ENCODE peak calls at places on chromosomes 3 and 15, in four cellular contexts. H is HCT116, W is PC-9, N is PC-3. V is an unnamed sample. For H3K4me1, the result is how much of the 10 kb centered on the place peaks cover.

GRCh38 chr15:69798481-69799315 is 299.0 kb downstream of the TLE3 start:
- DNase-seq in H (no peak), W (no peak), N (peak), V (no peak)

GRCh38 chr15:58552505-58553364 is 120.9 kb downstream of the LIPC start:
- DNase-seq in W (no peak), H (no peak), N (no peak), V (no peak)

GRCh38 chr15:45401665-45402161 is 23.4 kb upstream of the GATM start:
- DNase-seq in H (no peak), W (no peak), N (no peak), V (no peak)

GRCh38 chr15:93619597-93619996 is 530.6 kb upstream of the RGMA start:
- DNase-seq in W (no peak), H (no peak), N (no peak), V (no peak)

GRCh38 chr3:130772124-130772523 is 25.5 kb upstream of the PIK3R4 start:
- DNase-seq in N (no peak), W (no peak), H (no peak), V (no peak)

GRCh38 chr3:99931059-99931458 is 113.4 kb downstream of the CMSS1 start:
- DNase-seq in N (no peak), W (no peak), H (no peak), V (no peak)

GRCh38 chr15:85151861-85152260 is 170.2 kb downstream of the PDE8A start:
- DNase-seq in N (no peak), H (no peak), W (no peak), V (no peak)

GRCh38 chr3:107796786-107797185 is 274.0 kb downstream of the BBX start:
- DNase-seq in H (no peak), N (no peak), W (peak), V (no peak)

GRCh38 chr15:99117563-99118257 is 12.8 kb downstream of the SYNM start:
- DNase-seq in W (no peak), N (no peak), H (no peak), V (no peak)

GRCh38 chr15:75672646-75673425 is 25.1 kb downstream of the SNX33 start:
- DNase-seq in W (peak), H (no peak), N (no peak), V (no peak)

GRCh38 chr3:23809840-23810341 is 4.1 kb downstream of the UBE2E1 start:
- DNase-seq in H (no peak), N (peak), W (no peak), V (peak)

GRCh38 chr3:23806322-23807160 is 786 bp downstream of the UBE2E1 start:
- DNase-seq in N (no peak), W (no peak), H (no peak), V (peak)

GRCh38 chr3:23807161-23808015 is 1.6 kb downstream of the UBE2E1 start:
- DNase-seq in H (no peak), N (peak), W (no peak), V (peak)

GRCh38 chr3:23809294-23809693 is 3.5 kb downstream of the UBE2E1 start:
- DNase-seq in N (peak), H (no peak), W (no peak), V (no peak)

GRCh38 chr3:23808525-23808924 is 2.8 kb downstream of the UBE2E1 start:
- DNase-seq in N (no peak), W (no peak), H (no peak), V (no peak)
- H3K4me1 ChIP-seq in N (half or more), W (half or more), H (under half), V (under half)

GRCh38 chr3:36944012-36944640 is 728 bp downstream of the TRANK1 start:
- DNase-seq in H (no peak), N (peak), W (peak), V (peak)
- TF ChIP-seq EZH2 in H (no peak), N (peak), W (no peak), V (no peak)

GRCh38 chr3:123658860-123659221 is 74.0 kb upstream of the HACD2 start:
- DNase-seq in H (no peak), W (no peak), N (no peak), V (no peak)
- H3K4me1 ChIP-seq in H (under half), W (under half), N (under half), V (under half)

DNA sequence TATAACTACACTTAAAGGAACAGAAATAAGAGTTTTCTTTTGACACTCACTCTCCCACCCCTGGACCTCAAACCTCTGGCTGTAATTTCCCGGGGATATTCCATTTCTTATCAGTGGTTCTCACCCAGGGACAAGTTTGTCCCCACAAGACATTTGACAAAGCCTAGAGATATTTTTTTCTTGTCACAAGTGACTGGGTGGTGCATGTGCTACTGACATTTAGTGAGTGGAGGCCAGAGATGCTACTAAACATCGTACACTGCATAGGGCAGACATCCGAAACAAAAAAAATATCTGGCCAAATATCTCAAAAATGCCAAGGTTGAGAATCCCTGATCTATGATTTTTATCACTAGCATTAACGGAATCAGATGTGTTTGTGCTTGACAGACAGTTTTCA is 168.0 kb upstream of the FRMD4B start:
- DNase-seq in H (no peak), W (no peak), N (no peak), V (no peak)
- TF ChIP-seq EZH2 in H (no peak), W (no peak), N (no peak), V (no peak)

GRCh38 chr3:50167069-50167781 is 12.1 kb downstream of the SEMA3F start:
- DNase-seq in N (peak), W (peak), H (no peak), V (no peak)
- H3K4me1 ChIP-seq in N (half or more), W (under half), H (under half), V (under half)

DNA sequence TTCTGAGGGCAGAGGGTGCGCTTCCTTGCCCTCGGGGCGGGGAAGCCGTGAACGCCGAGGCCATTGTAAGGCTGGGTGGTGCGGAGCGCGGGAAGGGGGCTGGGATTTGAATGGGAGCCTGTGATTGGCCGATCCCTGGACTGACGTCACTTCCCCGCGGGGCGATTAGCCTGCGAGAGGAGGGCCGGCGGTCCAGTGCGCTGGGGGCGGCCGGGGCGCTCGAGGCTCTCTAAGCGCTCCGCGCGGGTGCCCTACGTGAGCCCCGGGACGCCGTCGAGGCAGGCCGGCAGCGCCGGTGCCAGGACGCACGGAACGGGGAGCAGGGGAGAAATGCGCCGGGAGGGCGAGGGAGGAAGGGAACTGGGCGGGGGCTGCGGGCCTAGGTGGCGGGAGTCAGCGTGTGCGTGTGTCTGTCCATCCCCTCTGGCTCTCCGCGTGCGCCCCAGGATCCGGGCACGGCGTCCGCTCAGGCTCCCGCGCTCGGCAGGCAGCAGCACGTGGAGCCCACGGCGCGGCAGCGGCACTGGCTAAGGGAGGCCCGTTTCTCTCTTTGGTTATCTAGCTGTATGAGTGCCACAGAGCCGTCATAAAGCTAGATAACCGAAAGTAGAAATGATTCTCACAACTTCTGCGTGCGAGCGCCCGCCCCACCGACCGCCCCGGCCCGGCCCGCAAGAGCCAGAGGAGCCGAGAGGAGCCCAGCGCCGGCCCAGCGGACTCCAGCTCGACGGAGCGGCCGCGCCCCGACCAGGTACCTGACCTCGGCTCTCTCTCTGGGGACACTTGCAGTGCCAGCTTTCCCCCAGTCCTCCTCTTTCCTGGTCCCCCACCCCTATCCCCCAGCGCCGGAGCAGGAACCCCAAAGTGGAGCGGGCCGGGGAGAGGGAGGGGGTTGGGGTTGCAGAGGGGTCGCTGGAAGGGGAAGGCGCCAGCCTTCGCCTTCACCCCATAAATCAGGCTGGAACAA is 33.1 kb upstream of the POLG start:
- DNase-seq in H (no peak), W (no peak), N (no peak), V (peak)
- TF ChIP-seq EZH2 in H (no peak), W (no peak), N (no peak), V (peak)

DNA sequence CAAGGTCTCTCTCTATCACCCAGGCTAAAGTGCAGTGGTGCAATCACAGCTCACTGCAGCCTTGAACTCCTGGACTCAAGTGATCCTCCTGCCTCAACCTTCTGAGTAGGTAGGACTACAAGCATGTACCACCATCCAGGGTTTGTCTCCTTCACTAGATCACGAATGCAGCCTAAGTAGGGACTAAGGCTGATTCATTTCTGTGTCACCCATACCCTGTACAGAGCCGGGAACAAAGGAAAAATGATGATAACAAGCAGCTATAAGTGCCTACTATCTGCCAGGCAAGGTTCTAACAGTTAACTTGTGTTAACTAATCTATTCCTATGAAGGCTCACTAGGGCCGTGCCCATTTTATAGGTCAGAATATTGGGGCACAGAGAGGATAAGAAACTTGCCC is 6.9 kb downstream of the TMEM40 start:
- DNase-seq in H (no peak), W (no peak), N (peak), V (no peak)
- H3K4me1 ChIP-seq in H (under half), W (half or more), N (half or more), V (under half)

GRCh38 chr15:41852736-41853135 is 14.1 kb downstream of the PLA2G4B start:
- DNase-seq in W (no peak), N (no peak), H (no peak), V (no peak)

GRCh38 chr15:41851167-41851523 is 12.5 kb downstream of the PLA2G4B start:
- DNase-seq in N (no peak), H (no peak), W (no peak), V (no peak)

GRCh38 chr15:41850482-41851166 is 12.0 kb downstream of the PLA2G4B start:
- DNase-seq in W (no peak), H (no peak), N (no peak), V (no peak)

GRCh38 chr15:41853191-41853590 is 14.5 kb downstream of the PLA2G4B start:
- DNase-seq in N (no peak), H (no peak), W (no peak), V (no peak)

DNA sequence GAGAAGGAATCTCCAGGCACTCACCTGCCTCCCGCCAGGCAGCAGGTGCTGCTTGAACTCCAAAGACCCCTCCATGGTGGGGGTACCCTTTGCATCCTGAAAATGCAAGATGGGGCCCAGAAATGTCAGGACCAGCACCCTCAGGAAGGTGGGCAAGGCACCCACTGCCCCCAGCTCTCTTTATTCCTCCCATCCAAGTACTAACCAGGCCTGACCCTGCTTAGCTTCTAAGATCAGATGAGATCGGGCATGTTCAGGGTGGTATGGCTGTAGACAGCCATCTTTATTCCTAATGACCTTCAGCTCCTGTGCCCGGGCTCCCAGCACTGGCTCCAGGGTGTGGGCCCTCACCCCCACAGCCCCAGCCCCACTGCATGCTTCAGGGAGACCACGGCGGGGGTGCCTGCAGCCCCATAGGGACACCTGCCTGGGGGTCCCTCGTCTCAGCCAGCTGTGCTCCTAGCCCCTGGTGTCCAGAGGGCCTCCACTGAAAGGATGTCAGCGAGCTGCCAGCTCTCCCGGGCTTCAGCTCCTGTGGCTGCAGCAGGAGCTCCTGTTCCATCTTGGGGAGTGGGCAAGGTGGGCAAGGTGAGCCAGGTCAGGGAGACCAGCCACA is 13.2 kb downstream of the PLA2G4B start:
- DNase-seq in N (no peak), H (no peak), W (no peak), V (no peak)
- TF ChIP-seq EZH2 in N (no peak), H (no peak), W (no peak), V (no peak)

GRCh38 chr3:52532838-52533622 is 627 bp downstream of the NT5DC2 start:
- DNase-seq in N (peak), H (no peak), W (peak), V (no peak)

GRCh38 chr3:52532517-52532837 is 1.2 kb downstream of the NT5DC2 start:
- DNase-seq in H (no peak), W (peak), N (peak), V (no peak)

GRCh38 chr3:52534281-52535183 is 875 bp upstream of the NT5DC2 start:
- DNase-seq in N (peak), W (no peak), H (no peak), V (no peak)

GRCh38 chr3:52535411-52536111 is 844 bp upstream of the UQCC5 start:
- DNase-seq in H (no peak), N (no peak), W (no peak), V (no peak)

GRCh38 chr3:52533623-52534280 is at the start of gene NT5DC2:
- DNase-seq in W (peak), H (no peak), N (peak), V (peak)
- H3K4me1 ChIP-seq in W (under half), H (under half), N (under half), V (under half)

GRCh38 chr3:17579289-17580031 is 163.0 kb downstream of the TBC1D5 start:
- DNase-seq in N (no peak), W (no peak), H (no peak), V (no peak)
- TF ChIP-seq EZH2 in N (no peak), W (no peak), H (no peak), V (no peak)

V was measured in A673.